ENCODE peak calls at places on chromosome 2, in six cellular contexts. Q is fibroblast of the aortic adventitia, B is pancreas, W is adrenal gland, F is heart right ventricle, R is upper lobe of right lung. J is an unnamed sample.
A peak's percentile ranks its signal among the peaks of the same experiment; 100 is the strongest.

GRCh38 chr2:234289789-234290188 is 207.1 kb downstream of the ARL4C start:
- DNase-seq in Q (peak; percentile 92), B (no peak), W (peak; percentile 56), F (no peak), R (no peak), J (peak; percentile 89)

GRCh38 chr2:152222975-152223638 is 47.5 kb upstream of the STAM2 start:
- DNase-seq in Q (peak; percentile 96), B (no peak), W (peak; percentile 71), F (peak; percentile 34), R (no peak), J (peak; percentile 97)

GRCh38 chr2:15956230-15956629 is 15.9 kb downstream of the MYCN start:
- DNase-seq in Q (no peak), B (no peak), W (no peak), F (no peak), R (no peak), J (no peak)

GRCh38 chr2:3326182-3326537 is 51.5 kb downstream of the EIPR1 start:
- DNase-seq in Q (no peak), B (no peak), W (no peak), F (no peak), R (peak; percentile 36), J (no peak)

GRCh38 chr2:128198666-128199065 is 107.7 kb downstream of the UGGT1 start:
- DNase-seq in Q (no peak), B (peak; percentile 42), W (no peak), F (peak; percentile 49), R (no peak), J (peak; percentile 46)

GRCh38 chr2:33730193-33730592 is 131.1 kb upstream of the FAM98A start:
- DNase-seq in Q (no peak), B (no peak), W (no peak), F (no peak), R (no peak), J (no peak)

GRCh38 chr2:38935568-38936172 is 46.0 kb downstream of the ARHGEF33 start:
- DNase-seq in Q (peak; percentile 70), B (no peak), W (no peak), F (no peak), R (no peak), J (peak; percentile 49)

GRCh38 chr2:169768262-169768995 is 30.2 kb upstream of the SSB start:
- DNase-seq in Q (no peak), B (peak; percentile 27), W (no peak), F (peak; percentile 24), R (peak; percentile 65), J (no peak)

GRCh38 chr2:100422320-100422719 is 4.9 kb upstream of the CHST10 start:
- DNase-seq in Q (peak; percentile 34), B (no peak), W (peak; percentile 72), F (no peak), R (no peak), J (peak; percentile 69)

GRCh38 chr2:20351555-20352229 is 1.0 kb upstream of the PUM2 start:
- DNase-seq in Q (no peak), B (peak; percentile 38), W (no peak), F (no peak), R (no peak), J (no peak)

GRCh38 chr2:216216951-216217903 is 108.1 kb downstream of the XRCC5 start:
- DNase-seq in Q (peak; percentile 50), B (no peak), W (no peak), F (no peak), R (no peak), J (peak; percentile 49)

GRCh38 chr2:148936857-148937450 is 61.9 kb downstream of the KIF5C start:
- DNase-seq in Q (no peak), B (no peak), W (no peak), F (no peak), R (no peak), J (peak; percentile 4)
- TF ChIP-seq CTCF in Q (no peak), B (no peak), W (no peak), F (no peak), R (no peak), J (peak; percentile 16)

GRCh38 chr2:165777522-165778186 is 16.4 kb downstream of the GALNT3 start:
- DNase-seq in Q (no peak), B (no peak), W (no peak), F (no peak), R (no peak), J (no peak)
- H3K4me3 ChIP-seq in Q (no peak overlapping the region), B (no peak overlapping the region), W (no peak overlapping the region), F (no peak overlapping the region), R (no peak overlapping the region), J (no peak overlapping the region)

DNA sequence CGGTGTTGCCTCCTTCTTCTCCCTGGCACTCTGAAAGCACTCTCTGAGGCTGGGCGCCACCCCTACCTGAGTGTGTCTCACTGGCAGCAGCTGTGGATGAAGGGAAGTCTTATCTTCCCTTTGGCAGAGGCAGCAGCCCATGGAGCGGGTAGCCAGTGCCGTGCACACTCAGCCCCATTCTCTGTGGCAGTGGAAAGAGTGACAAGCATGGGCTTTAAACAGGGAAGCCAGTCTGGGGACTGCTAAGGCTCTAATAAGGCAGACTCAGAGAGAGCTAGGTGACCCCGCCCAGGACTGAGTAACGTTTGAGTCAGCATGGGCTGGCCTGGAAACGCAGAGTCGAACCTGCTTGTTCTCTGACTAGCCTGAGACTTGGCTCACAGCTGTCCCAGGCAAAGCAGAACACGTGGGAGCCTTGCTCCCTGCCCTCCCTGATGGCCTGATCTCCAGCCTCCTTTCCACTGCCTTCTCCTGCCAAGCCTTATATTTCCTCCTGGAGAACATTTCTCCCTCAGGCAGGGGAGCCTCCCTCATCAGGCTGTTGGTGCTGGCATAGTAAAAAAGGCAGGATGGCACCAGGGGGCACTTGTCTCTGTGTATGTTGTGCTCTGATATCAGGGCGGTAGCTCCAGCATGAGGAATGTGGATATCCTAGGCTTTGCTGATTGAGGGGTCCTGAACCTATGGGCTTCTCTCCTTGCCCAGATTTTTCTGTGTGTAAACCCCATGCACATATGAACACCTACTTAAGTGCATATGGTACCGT is 93.9 kb upstream of the LGALSL start:
- DNase-seq in Q (peak; percentile 95), B (peak; percentile 89), W (peak; percentile 95), F (peak; percentile 47), R (peak; percentile 73), J (peak; percentile 89)
- TF ChIP-seq CTCF in Q (no peak), B (no peak), W (no peak), F (no peak), R (no peak), J (peak; percentile 7)

GRCh38 chr2:132979339-132980093 is 309.5 kb upstream of the LYPD1 start:
- DNase-seq in Q (no peak), B (no peak), W (no peak), F (no peak), R (no peak), J (no peak)
- H3K4me3 ChIP-seq in Q (no peak overlapping the region), B (no peak overlapping the region), W (no peak overlapping the region), F (no peak overlapping the region), R (no peak overlapping the region), J (no peak overlapping the region)

GRCh38 chr2:231615058-231615671 is 22.5 kb downstream of the TEX44 start:
- DNase-seq in Q (no peak), B (peak; percentile 39), W (peak; percentile 67), F (peak; percentile 21), R (no peak), J (peak; percentile 27)
- TF ChIP-seq CTCF in Q (no peak), B (no peak), W (no peak), F (no peak), R (no peak), J (no peak)

DNA sequence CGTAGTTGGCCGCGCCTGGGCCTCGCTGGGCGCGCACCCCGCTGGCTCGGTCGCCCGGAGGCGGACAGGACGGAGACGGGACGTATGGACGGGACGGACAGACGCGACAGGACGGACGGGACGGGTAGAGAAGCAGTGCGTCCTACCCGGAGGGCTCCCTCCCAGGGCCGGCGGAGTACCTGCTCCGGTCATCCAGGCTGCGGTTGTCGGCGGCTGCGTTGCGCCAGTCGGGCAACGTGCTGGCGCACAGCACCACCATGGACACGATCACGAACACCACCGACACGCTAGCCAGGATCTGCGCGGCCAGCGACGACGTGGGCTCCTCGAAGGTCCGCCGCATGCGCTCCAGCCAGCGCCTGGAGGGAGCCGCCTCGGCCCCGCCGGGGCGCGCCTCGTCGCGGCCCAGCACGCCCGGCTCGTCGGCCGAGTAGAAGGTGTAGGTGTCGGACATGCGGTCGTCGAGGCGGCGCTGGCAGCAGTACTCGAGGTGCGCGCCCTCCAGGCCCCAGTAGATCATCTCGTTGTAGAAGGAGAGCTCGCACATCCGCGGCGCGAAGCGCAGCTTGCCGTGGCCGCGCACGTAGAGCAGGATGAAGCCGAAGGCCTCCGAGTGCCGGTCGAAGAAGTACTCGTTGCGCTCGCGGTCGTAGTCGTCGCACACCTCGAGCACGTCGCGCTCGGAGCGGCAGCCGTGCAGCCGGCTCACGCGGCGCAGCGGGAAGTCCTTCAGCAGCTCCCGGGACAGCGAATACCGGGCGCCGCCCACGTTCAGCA is 903 bp downstream of the KCNG3 start:
- DNase-seq in Q (no peak), B (peak; percentile 44), W (peak; percentile 61), F (no peak), R (peak; percentile 70), J (peak; percentile 18)
- H3K4me3 ChIP-seq in Q (no peak overlapping the region), B (peak overlapping the region; percentile 65), W (peak overlapping the region; percentile 46), F (peak overlapping the region; percentile 54), R (peak overlapping the region; percentile 50), J (peak overlapping the region; percentile 20)